ENCODE peak calls at places on chromosomes 7 and 10, in seven cellular contexts. E is BJ; C is fibroblast of pulmonary artery; V is activated CD8-positive, alpha-beta T cell treated with anti-CD3 and anti-CD28 coated beads for 36 hours; K is glutamatergic neuron; Y is PC-9; O is CD8-positive, alpha-beta T cell. G is an unnamed sample.

GRCh38 chr7:801940-802364 is 30.3 kb upstream of the SUN1 start:
- DNase-seq in E (no peak), C (no peak), V (no peak), K (no peak), Y (no peak), O (no peak), G (no peak)

GRCh38 chr10:75743231-75743864 is 311.9 kb downstream of the LRMDA start:
- DNase-seq in E (no peak), C (no peak), V (no peak), K (no peak), Y (no peak), O (no peak), G (no peak)

GRCh38 chr7:2321020-2321419 is 6.8 kb upstream of the SNX8 start:
- DNase-seq in E (no peak), C (no peak), V (no peak), K (no peak), Y (no peak), O (no peak), G (no peak)

GRCh38 chr7:123410273-123410928 is 124.0 kb downstream of the IQUB start:
- DNase-seq in E (no peak), C (peak), V (no peak), K (no peak), Y (no peak), O (no peak), G (no peak)

GRCh38 chr10:2284071-2284470 is 546.7 kb upstream of the ADARB2 start:
- DNase-seq in E (no peak), C (no peak), V (no peak), K (no peak), Y (no peak), O (no peak), G (no peak)

GRCh38 chr10:74826142-74827044 is at the start of gene KAT6B:
- DNase-seq in E (peak), C (peak), V (peak), K (peak), Y (peak), O (peak), G (peak)

GRCh38 chr10:74199315-74199714 is 48.3 kb downstream of the ADK start:
- DNase-seq in E (no peak), C (no peak), V (no peak), K (no peak), Y (no peak), O (no peak), G (no peak)

GRCh38 chr10:93236378-93237040 is 162.8 kb downstream of the CYP26A1 start:
- DNase-seq in E (no peak), C (no peak), V (no peak), K (no peak), Y (no peak), O (no peak), G (no peak)

GRCh38 chr7:139753079-139753692 is 24.6 kb downstream of the HIPK2 start:
- DNase-seq in E (no peak), C (no peak), V (no peak), K (no peak), Y (no peak), O (no peak), G (no peak)
- TF ChIP-seq CTCF in E (peak), C (no peak), V (no peak), K (peak), Y (peak), O (no peak), G (peak)

GRCh38 chr10:34397324-34397723 is 417.8 kb downstream of the PARD3 start:
- DNase-seq in E (peak), C (peak), V (no peak), K (no peak), Y (no peak), O (no peak), G (no peak)
- TF ChIP-seq CTCF in E (no peak), C (no peak), V (no peak), K (no peak), Y (no peak), O (no peak), G (no peak)

GRCh38 chr7:57300747-57301146 is 149.2 kb upstream of the ZNF716 start:
- DNase-seq in E (no peak), C (no peak), V (no peak), K (no peak), Y (no peak), O (no peak), G (no peak)

GRCh38 chr7:57308631-57309408 is 141.2 kb upstream of the ZNF716 start:
- DNase-seq in E (no peak), C (no peak), V (peak), K (no peak), Y (no peak), O (no peak), G (no peak)

DNA sequence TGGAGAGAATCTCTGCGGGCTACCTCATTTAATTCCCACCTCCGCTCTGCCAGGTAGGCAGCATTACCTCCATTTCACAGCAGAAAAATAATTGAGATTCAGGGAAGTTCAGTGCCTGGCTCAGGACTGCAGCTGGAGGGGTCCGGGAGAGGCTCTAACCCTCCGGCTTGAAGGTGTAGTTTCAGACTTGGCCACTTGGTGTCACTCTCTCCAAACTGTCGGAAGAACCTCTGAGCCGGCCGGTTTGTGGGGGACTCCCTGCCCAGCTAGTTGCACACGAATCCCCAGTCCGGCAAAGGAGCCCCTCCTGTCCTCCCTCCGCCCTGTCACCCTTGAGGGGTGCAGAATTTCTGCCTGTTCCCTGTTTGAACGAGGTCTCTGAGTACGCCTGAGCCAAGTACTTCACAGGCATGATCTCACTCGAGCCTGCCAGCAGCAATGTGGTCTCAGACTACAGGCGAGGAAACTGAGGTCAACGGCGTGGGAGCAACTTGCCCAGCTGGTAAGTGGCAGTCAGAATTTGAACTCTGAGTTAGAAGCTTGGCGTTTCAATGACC is 144.7 kb upstream of the ZNF716 start:
- DNase-seq in E (no peak), C (no peak), V (peak), K (no peak), Y (no peak), O (no peak), G (no peak)
- TF ChIP-seq CTCF in E (no peak), C (no peak), V (peak), K (no peak), Y (peak), O (no peak), G (no peak)

DNA sequence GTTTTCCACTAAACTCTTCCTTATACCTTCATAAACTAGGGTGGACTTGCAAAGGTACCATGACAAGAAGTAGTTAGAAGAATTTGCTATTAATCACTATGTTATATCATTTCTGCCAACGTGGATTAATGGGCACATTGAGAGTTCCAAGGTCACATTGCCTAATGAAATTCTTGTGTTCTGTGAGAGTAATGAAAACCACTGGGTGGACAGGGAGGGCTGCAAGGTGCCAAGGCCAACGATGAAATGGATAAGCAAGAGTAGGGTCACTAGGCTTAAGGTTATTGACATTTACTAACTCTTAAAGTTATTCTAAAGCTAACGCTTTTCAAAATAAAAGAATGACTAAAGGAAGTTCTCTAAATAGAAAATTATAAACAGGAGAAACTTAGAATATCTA is 6.6 kb upstream of the ABCB4 start:
- DNase-seq in E (no peak), C (no peak), V (no peak), K (no peak), Y (no peak), O (no peak), G (no peak)
- TF ChIP-seq CTCF in E (no peak), C (no peak), V (no peak), K (no peak), Y (no peak), O (no peak), G (no peak)